ENCODE peak calls at places on chromosomes 2 and 18, in eight cellular contexts. One of them, this sample, is unnamed. For H3K4me1, the result is how much of the 10 kb centered on the place peaks cover.

GRCh38 chr2:119697290-119698013 is 18.5 kb downstream of the TMEM177 start:
- DNase-seq in HCT116: no peak
- DNase-seq in A549: no peak
- DNase-seq in GM23338: no peak
- DNase-seq in GM12878: peak
- DNase-seq in K562: no peak
- DNase-seq in HepG2: no peak
- DNase-seq in SK-N-SH: no peak
- DNase-seq in this sample: no peak

GRCh38 chr18:28459587-28459986 is 282.7 kb upstream of the CDH2 start:
- DNase-seq in HCT116: no peak
- DNase-seq in A549: no peak
- DNase-seq in GM23338: no peak
- DNase-seq in GM12878: no peak
- DNase-seq in K562: no peak
- DNase-seq in HepG2: peak
- DNase-seq in SK-N-SH: no peak
- DNase-seq in this sample: no peak

GRCh38 chr2:138112536-138112935 is 148.3 kb downstream of the HNMT start:
- DNase-seq in HCT116: no peak
- DNase-seq in A549: no peak
- DNase-seq in GM23338: no peak
- DNase-seq in GM12878: no peak
- DNase-seq in K562: no peak
- DNase-seq in HepG2: no peak
- DNase-seq in SK-N-SH: no peak
- DNase-seq in this sample: no peak

GRCh38 chr18:37561986-37562385 is 3.6 kb downstream of the CELF4 start:
- DNase-seq in HCT116: no peak
- DNase-seq in A549: no peak
- DNase-seq in GM23338: no peak
- DNase-seq in GM12878: no peak
- DNase-seq in K562: no peak
- DNase-seq in HepG2: no peak
- DNase-seq in SK-N-SH: no peak
- DNase-seq in this sample: no peak

GRCh38 chr18:25279961-25280360 is 72.0 kb downstream of the ZNF521 start:
- DNase-seq in HCT116: no peak
- DNase-seq in A549: no peak
- DNase-seq in GM23338: no peak
- DNase-seq in GM12878: no peak
- DNase-seq in K562: no peak
- DNase-seq in HepG2: no peak
- DNase-seq in SK-N-SH: no peak
- DNase-seq in this sample: no peak

GRCh38 chr2:49770919-49771318 is 616.6 kb upstream of the FSHR start:
- DNase-seq in HCT116: no peak
- DNase-seq in A549: no peak
- DNase-seq in GM23338: peak
- DNase-seq in GM12878: no peak
- DNase-seq in K562: no peak
- DNase-seq in HepG2: peak
- DNase-seq in SK-N-SH: peak
- DNase-seq in this sample: no peak

GRCh38 chr2:31401580-31401979 is 13.0 kb downstream of the XDH start:
- DNase-seq in HCT116: no peak
- DNase-seq in A549: peak
- DNase-seq in GM23338: no peak
- DNase-seq in GM12878: no peak
- DNase-seq in K562: no peak
- DNase-seq in HepG2: no peak
- DNase-seq in SK-N-SH: no peak
- DNase-seq in this sample: no peak

GRCh38 chr2:64945973-64946736 is 43.0 kb upstream of the SLC1A4 start:
- DNase-seq in HCT116: no peak
- DNase-seq in A549: no peak
- DNase-seq in GM23338: no peak
- DNase-seq in GM12878: peak
- DNase-seq in K562: no peak
- DNase-seq in HepG2: no peak
- DNase-seq in SK-N-SH: no peak
- DNase-seq in this sample: no peak

GRCh38 chr2:68971591-68972231 is 2.7 kb upstream of the GKN1 start:
- DNase-seq in HCT116: no peak
- DNase-seq in A549: peak
- DNase-seq in GM23338: no peak
- DNase-seq in GM12878: no peak
- DNase-seq in K562: no peak
- DNase-seq in HepG2: no peak
- DNase-seq in SK-N-SH: no peak
- DNase-seq in this sample: no peak

GRCh38 chr2:109143214-109144187 is 14.5 kb downstream of the SH3RF3 start:
- DNase-seq in HCT116: no peak
- DNase-seq in A549: no peak
- DNase-seq in GM23338: no peak
- DNase-seq in GM12878: peak
- DNase-seq in K562: no peak
- DNase-seq in HepG2: no peak
- DNase-seq in SK-N-SH: no peak
- DNase-seq in this sample: no peak

DNA sequence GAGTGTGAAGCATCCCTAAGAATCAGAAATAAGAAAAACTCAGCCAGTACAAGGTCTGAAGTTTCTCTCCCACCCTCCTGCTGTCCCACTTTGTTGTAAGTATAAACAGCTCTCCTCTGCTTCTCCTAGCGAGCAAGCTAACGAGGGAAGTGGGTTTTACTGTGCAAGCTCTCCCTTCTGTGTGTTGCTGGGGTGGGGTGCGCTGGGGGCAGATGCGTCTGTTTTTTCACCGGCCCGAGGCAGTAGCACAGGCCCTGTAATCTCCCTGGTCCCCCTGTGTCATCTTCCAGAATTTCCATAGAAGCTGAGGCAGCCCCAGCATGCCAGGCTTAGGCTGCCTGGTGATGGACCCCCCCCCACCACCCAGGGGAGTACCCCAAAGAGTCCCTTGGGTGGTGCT is 9.4 kb upstream of the CXCR4 start:
- DNase-seq in HCT116: no peak
- DNase-seq in A549: no peak
- DNase-seq in GM23338: no peak
- DNase-seq in GM12878: no peak
- DNase-seq in K562: no peak
- DNase-seq in HepG2: no peak
- DNase-seq in SK-N-SH: peak
- DNase-seq in this sample: no peak
- TF ChIP-seq REST in HCT116: no peak
- TF ChIP-seq REST in A549: no peak
- TF ChIP-seq REST in GM23338: no peak
- TF ChIP-seq REST in GM12878: no peak
- TF ChIP-seq REST in K562: no peak
- TF ChIP-seq REST in HepG2: no peak
- TF ChIP-seq REST in SK-N-SH: no peak
- TF ChIP-seq REST in this sample: no peak

GRCh38 chr18:62587689-62588088 is 64.9 kb downstream of the ZCCHC2 start:
- DNase-seq in HCT116: no peak
- DNase-seq in A549: no peak
- DNase-seq in GM23338: no peak
- DNase-seq in GM12878: no peak
- DNase-seq in K562: no peak
- DNase-seq in HepG2: no peak
- DNase-seq in SK-N-SH: no peak
- DNase-seq in this sample: no peak

GRCh38 chr18:62586148-62586774 is 63.4 kb downstream of the ZCCHC2 start:
- DNase-seq in HCT116: peak
- DNase-seq in A549: peak
- DNase-seq in GM23338: peak
- DNase-seq in GM12878: peak
- DNase-seq in K562: peak
- DNase-seq in HepG2: peak
- DNase-seq in SK-N-SH: peak
- DNase-seq in this sample: peak

GRCh38 chr18:62588217-62588616 is 65.4 kb downstream of the ZCCHC2 start:
- DNase-seq in HCT116: no peak
- DNase-seq in A549: no peak
- DNase-seq in GM23338: no peak
- DNase-seq in GM12878: no peak
- DNase-seq in K562: no peak
- DNase-seq in HepG2: no peak
- DNase-seq in SK-N-SH: no peak
- DNase-seq in this sample: no peak

GRCh38 chr18:62585274-62586147 is 62.7 kb downstream of the ZCCHC2 start:
- DNase-seq in HCT116: no peak
- DNase-seq in A549: no peak
- DNase-seq in GM23338: no peak
- DNase-seq in GM12878: no peak
- DNase-seq in K562: no peak
- DNase-seq in HepG2: no peak
- DNase-seq in SK-N-SH: no peak
- DNase-seq in this sample: no peak

DNA sequence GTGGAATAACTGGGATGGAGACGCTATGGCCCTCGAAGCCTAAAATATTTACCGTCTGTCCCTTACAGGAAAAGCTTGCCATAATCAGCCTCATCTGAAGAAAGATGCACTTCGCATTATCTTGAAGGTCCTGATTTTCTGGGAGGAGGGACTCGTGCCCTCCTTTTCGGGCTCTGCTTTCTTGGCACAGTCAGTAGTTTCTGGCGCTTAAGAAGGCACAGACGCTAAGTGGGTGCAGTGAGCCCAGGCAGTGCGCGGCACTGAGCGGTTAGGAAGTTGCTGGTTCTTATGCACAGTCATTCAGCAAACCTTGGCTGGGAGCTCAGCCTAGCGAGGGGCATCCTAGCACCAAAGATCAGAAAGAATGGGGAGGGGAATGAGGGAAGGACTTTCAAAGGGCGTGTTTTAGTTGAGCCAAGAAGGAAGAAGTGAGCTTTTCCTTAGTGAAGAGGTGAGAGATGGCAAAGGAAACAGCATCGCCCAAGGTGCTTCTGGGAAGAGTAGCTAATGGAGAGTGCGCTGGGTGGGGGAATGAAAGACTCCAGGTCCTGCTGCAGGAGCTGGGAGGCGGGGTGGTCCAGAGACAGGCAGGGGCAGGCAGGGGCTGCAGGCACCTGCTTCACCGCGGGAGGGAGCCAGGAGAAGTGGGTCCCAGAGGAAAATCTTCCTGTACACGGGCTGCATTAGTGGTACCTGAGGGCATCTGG is 64.1 kb downstream of the ZCCHC2 start:
- DNase-seq in HCT116: no peak
- DNase-seq in A549: no peak
- DNase-seq in GM23338: no peak
- DNase-seq in GM12878: no peak
- DNase-seq in K562: no peak
- DNase-seq in HepG2: no peak
- DNase-seq in SK-N-SH: no peak
- DNase-seq in this sample: no peak
- H3K4me1 ChIP-seq in HCT116: under half
- H3K4me1 ChIP-seq in A549: under half
- H3K4me1 ChIP-seq in GM23338: under half
- H3K4me1 ChIP-seq in GM12878: under half
- H3K4me1 ChIP-seq in K562: under half
- H3K4me1 ChIP-seq in HepG2: under half
- H3K4me1 ChIP-seq in SK-N-SH: under half
- H3K4me1 ChIP-seq in this sample: under half

DNA sequence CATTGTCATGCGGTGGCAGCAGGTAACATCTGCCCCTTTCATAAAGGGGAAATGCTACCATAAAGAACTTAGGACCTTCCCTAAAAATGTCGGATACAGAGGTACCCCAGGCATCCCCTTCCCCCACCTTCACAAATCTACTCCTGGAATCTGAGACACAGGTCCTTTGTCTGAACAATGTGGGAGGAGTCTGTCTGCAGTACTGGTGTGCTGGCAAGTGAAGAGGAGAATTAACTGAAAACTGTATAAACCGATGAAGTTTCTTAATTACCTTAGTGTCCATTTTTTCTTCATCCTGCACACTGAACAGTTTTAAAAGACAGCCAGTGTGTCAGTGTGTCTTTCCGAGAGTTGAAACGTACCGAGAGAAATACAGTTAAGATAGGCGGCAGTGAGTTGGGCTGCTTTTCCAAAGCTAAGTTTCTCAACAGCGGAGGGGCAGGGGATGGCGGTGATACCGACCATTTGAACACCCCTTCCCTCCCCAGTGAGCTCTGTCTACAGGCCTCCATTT is 1.8 kb downstream of the MEX3C start:
- DNase-seq in HCT116: peak
- DNase-seq in A549: peak
- DNase-seq in GM23338: peak
- DNase-seq in GM12878: no peak
- DNase-seq in K562: peak
- DNase-seq in HepG2: peak
- DNase-seq in SK-N-SH: peak
- DNase-seq in this sample: no peak
- TF ChIP-seq REST in HCT116: no peak
- TF ChIP-seq REST in A549: no peak
- TF ChIP-seq REST in GM23338: no peak
- TF ChIP-seq REST in GM12878: no peak
- TF ChIP-seq REST in K562: no peak
- TF ChIP-seq REST in HepG2: no peak
- TF ChIP-seq REST in SK-N-SH: no peak
- TF ChIP-seq REST in this sample: no peak

GRCh38 chr2:118249531-118249930 is 161.3 kb downstream of the INSIG2 start:
- DNase-seq in HCT116: no peak
- DNase-seq in A549: no peak
- DNase-seq in GM23338: peak
- DNase-seq in GM12878: peak
- DNase-seq in K562: no peak
- DNase-seq in HepG2: no peak
- DNase-seq in SK-N-SH: no peak
- DNase-seq in this sample: no peak

GRCh38 chr2:118250463-118250862 is 162.2 kb downstream of the INSIG2 start:
- DNase-seq in HCT116: peak
- DNase-seq in A549: no peak
- DNase-seq in GM23338: no peak
- DNase-seq in GM12878: no peak
- DNase-seq in K562: no peak
- DNase-seq in HepG2: peak
- DNase-seq in SK-N-SH: no peak
- DNase-seq in this sample: no peak

GRCh38 chr2:118249970-118250369 is 161.7 kb downstream of the INSIG2 start:
- DNase-seq in HCT116: no peak
- DNase-seq in A549: no peak
- DNase-seq in GM23338: no peak
- DNase-seq in GM12878: no peak
- DNase-seq in K562: no peak
- DNase-seq in HepG2: no peak
- DNase-seq in SK-N-SH: no peak
- DNase-seq in this sample: no peak

GRCh38 chr2:118244686-118245085 is 156.4 kb downstream of the INSIG2 start:
- DNase-seq in HCT116: no peak
- DNase-seq in A549: no peak
- DNase-seq in GM23338: no peak
- DNase-seq in GM12878: no peak
- DNase-seq in K562: no peak
- DNase-seq in HepG2: no peak
- DNase-seq in SK-N-SH: no peak
- DNase-seq in this sample: no peak

GRCh38 chr2:118246726-118247125 is 158.5 kb downstream of the INSIG2 start:
- DNase-seq in HCT116: no peak
- DNase-seq in A549: no peak
- DNase-seq in GM23338: no peak
- DNase-seq in GM12878: no peak
- DNase-seq in K562: no peak
- DNase-seq in HepG2: no peak
- DNase-seq in SK-N-SH: no peak
- DNase-seq in this sample: no peak
- H3K4me1 ChIP-seq in HCT116: under half
- H3K4me1 ChIP-seq in A549: under half
- H3K4me1 ChIP-seq in GM23338: under half
- H3K4me1 ChIP-seq in GM12878: under half
- H3K4me1 ChIP-seq in K562: under half
- H3K4me1 ChIP-seq in HepG2: under half
- H3K4me1 ChIP-seq in SK-N-SH: under half
- H3K4me1 ChIP-seq in this sample: under half

This sample was measured in Panc1.